ENCODE peak calls at places on chromosomes 6 and 20, in six cellular contexts. C, G, U, R, I and V are unnamed samples.

GRCh38 chr6:22569281-22570184 is at the start of gene HDGFL1:
- DNase-seq in U (no peak), I (no peak), G (peak), C (no peak), R (no peak), V (no peak)

GRCh38 chr6:46323966-46324622 is 153.3 kb upstream of the ENPP5 start:
- DNase-seq in C (no peak), I (no peak), G (no peak), U (no peak), R (no peak), V (no peak)

GRCh38 chr6:107629545-107630147 is 139.7 kb downstream of the SOBP start:
- DNase-seq in U (no peak), R (no peak), G (no peak), I (no peak), C (no peak), V (no peak)

GRCh38 chr20:51725584-51726176 is 42.5 kb downstream of the ATP9A start:
- DNase-seq in C (no peak), G (no peak), I (no peak), R (no peak), U (no peak), V (no peak)

GRCh38 chr6:4322846-4323309 is 187.5 kb upstream of the ECI2 start:
- DNase-seq in C (no peak), G (no peak), R (no peak), I (no peak), U (peak), V (no peak)

GRCh38 chr6:118783931-118784528 is 109.9 kb upstream of the ASF1A start:
- DNase-seq in C (no peak), G (no peak), I (no peak), R (no peak), U (no peak), V (no peak)

GRCh38 chr20:385448-385847 is 4.9 kb downstream of the TRIB3 start:
- DNase-seq in R (no peak), U (no peak), G (no peak), C (no peak), I (no peak), V (no peak)

GRCh38 chr20:62977613-62978558 is 25.4 kb downstream of the SLC17A9 start:
- DNase-seq in I (peak), R (peak), G (no peak), C (no peak), U (no peak), V (no peak)

GRCh38 chr6:151757506-151757955 is 50.0 kb upstream of the ESR1 start:
- DNase-seq in C (no peak), G (no peak), U (no peak), R (no peak), I (no peak), V (no peak)